ENCODE peak calls at places on chromosomes 3 and 15, in eight cellular contexts. One of them, this sample, is unnamed.

GRCh38 chr3:186955898-186956696 is 25.8 kb downstream of the ST6GAL1 start:
- DNase-seq in ascending aorta: no peak
- DNase-seq in esophagus squamous epithelium: no peak
- DNase-seq in AG04449: no peak
- DNase-seq in fibroblast of villous mesenchyme: no peak
- DNase-seq in choroid plexus epithelial cell: peak; percentile 52
- DNase-seq in HepG2: no peak
- DNase-seq in uterus: no peak
- DNase-seq in this sample: no peak

GRCh38 chr15:52709172-52709979 is 30.2 kb upstream of the ATOSA start:
- DNase-seq in fibroblast of villous mesenchyme: no peak
- DNase-seq in choroid plexus epithelial cell: no peak
- DNase-seq in esophagus squamous epithelium: no peak
- DNase-seq in uterus: no peak
- DNase-seq in ascending aorta: no peak
- DNase-seq in AG04449: no peak
- DNase-seq in HepG2: peak; percentile 51
- DNase-seq in this sample: no peak

GRCh38 chr3:152695810-152696209 is 139.1 kb upstream of the P2RY1 start:
- DNase-seq in ascending aorta: no peak
- DNase-seq in HepG2: no peak
- DNase-seq in choroid plexus epithelial cell: no peak
- DNase-seq in AG04449: no peak
- DNase-seq in fibroblast of villous mesenchyme: no peak
- DNase-seq in esophagus squamous epithelium: no peak
- DNase-seq in uterus: no peak
- DNase-seq in this sample: no peak

GRCh38 chr3:14358426-14359211 is 43.8 kb upstream of the SLC6A6 start:
- DNase-seq in ascending aorta: no peak
- DNase-seq in esophagus squamous epithelium: no peak
- DNase-seq in HepG2: no peak
- DNase-seq in AG04449: no peak
- DNase-seq in uterus: peak; percentile 93
- DNase-seq in choroid plexus epithelial cell: peak; percentile 60
- DNase-seq in fibroblast of villous mesenchyme: peak; percentile 82
- DNase-seq in this sample: peak; percentile 47

GRCh38 chr3:56123487-56123886 is 344.8 kb downstream of the ERC2 start:
- DNase-seq in ascending aorta: no peak
- DNase-seq in HepG2: no peak
- DNase-seq in esophagus squamous epithelium: no peak
- DNase-seq in uterus: no peak
- DNase-seq in fibroblast of villous mesenchyme: no peak
- DNase-seq in AG04449: no peak
- DNase-seq in choroid plexus epithelial cell: no peak
- DNase-seq in this sample: no peak

GRCh38 chr3:152638707-152639450 is 196.1 kb upstream of the P2RY1 start:
- DNase-seq in fibroblast of villous mesenchyme: peak; percentile 86
- DNase-seq in AG04449: no peak
- DNase-seq in uterus: peak; percentile 84
- DNase-seq in esophagus squamous epithelium: no peak
- DNase-seq in ascending aorta: no peak
- DNase-seq in HepG2: no peak
- DNase-seq in choroid plexus epithelial cell: peak; percentile 26
- DNase-seq in this sample: peak; percentile 75

GRCh38 chr3:99825239-99825638 is 7.6 kb downstream of the CMSS1 start:
- DNase-seq in uterus: no peak
- DNase-seq in fibroblast of villous mesenchyme: peak; percentile 43
- DNase-seq in ascending aorta: no peak
- DNase-seq in HepG2: no peak
- DNase-seq in choroid plexus epithelial cell: peak; percentile 35
- DNase-seq in AG04449: no peak
- DNase-seq in esophagus squamous epithelium: no peak
- DNase-seq in this sample: peak; percentile 25

GRCh38 chr15:82903511-82903910 is 49.0 kb downstream of the HOMER2 start:
- DNase-seq in uterus: no peak
- DNase-seq in choroid plexus epithelial cell: no peak
- DNase-seq in fibroblast of villous mesenchyme: no peak
- DNase-seq in esophagus squamous epithelium: no peak
- DNase-seq in HepG2: no peak
- DNase-seq in ascending aorta: no peak
- DNase-seq in AG04449: no peak
- DNase-seq in this sample: no peak

GRCh38 chr3:30354972-30355371 is 251.4 kb upstream of the TGFBR2 start:
- DNase-seq in fibroblast of villous mesenchyme: no peak
- DNase-seq in esophagus squamous epithelium: no peak
- DNase-seq in HepG2: peak; percentile 56
- DNase-seq in choroid plexus epithelial cell: peak; percentile 57
- DNase-seq in ascending aorta: no peak
- DNase-seq in uterus: no peak
- DNase-seq in AG04449: no peak
- DNase-seq in this sample: no peak

GRCh38 chr15:38904298-38904697 is 339.7 kb upstream of the RASGRP1 start:
- DNase-seq in choroid plexus epithelial cell: no peak
- DNase-seq in HepG2: no peak
- DNase-seq in ascending aorta: no peak
- DNase-seq in esophagus squamous epithelium: no peak
- DNase-seq in uterus: no peak
- DNase-seq in fibroblast of villous mesenchyme: no peak
- DNase-seq in AG04449: no peak
- DNase-seq in this sample: no peak

GRCh38 chr3:146100825-146101444 is 60.0 kb downstream of the PLOD2 start:
- DNase-seq in uterus: no peak
- DNase-seq in AG04449: no peak
- DNase-seq in esophagus squamous epithelium: no peak
- DNase-seq in ascending aorta: no peak
- DNase-seq in HepG2: no peak
- DNase-seq in fibroblast of villous mesenchyme: no peak
- DNase-seq in choroid plexus epithelial cell: peak; percentile 38
- DNase-seq in this sample: no peak

GRCh38 chr3:79490165-79491028 is 277.4 kb downstream of the ROBO1 start:
- DNase-seq in HepG2: no peak
- DNase-seq in AG04449: no peak
- DNase-seq in ascending aorta: no peak
- DNase-seq in esophagus squamous epithelium: no peak
- DNase-seq in uterus: no peak
- DNase-seq in fibroblast of villous mesenchyme: peak; percentile 33
- DNase-seq in choroid plexus epithelial cell: peak; percentile 97
- DNase-seq in this sample: peak; percentile 47

GRCh38 chr3:167780214-167780613 is 44.7 kb downstream of the SERPINI1 start:
- DNase-seq in AG04449: no peak
- DNase-seq in ascending aorta: no peak
- DNase-seq in esophagus squamous epithelium: no peak
- DNase-seq in HepG2: no peak
- DNase-seq in fibroblast of villous mesenchyme: no peak
- DNase-seq in choroid plexus epithelial cell: no peak
- DNase-seq in uterus: no peak
- DNase-seq in this sample: no peak

GRCh38 chr15:101114146-101114545 is 137.7 kb downstream of the CHSY1 start:
- DNase-seq in fibroblast of villous mesenchyme: no peak
- DNase-seq in uterus: no peak
- DNase-seq in esophagus squamous epithelium: no peak
- DNase-seq in AG04449: no peak
- DNase-seq in ascending aorta: no peak
- DNase-seq in HepG2: no peak
- DNase-seq in choroid plexus epithelial cell: no peak
- DNase-seq in this sample: no peak

GRCh38 chr15:67038721-67039120 is 26.7 kb upstream of the SMAD3 start:
- DNase-seq in fibroblast of villous mesenchyme: no peak
- DNase-seq in uterus: no peak
- DNase-seq in esophagus squamous epithelium: no peak
- DNase-seq in choroid plexus epithelial cell: no peak
- DNase-seq in HepG2: no peak
- DNase-seq in ascending aorta: no peak
- DNase-seq in AG04449: no peak
- DNase-seq in this sample: no peak

GRCh38 chr3:194333212-194333980 is 17.7 kb downstream of the CPN2 start:
- DNase-seq in uterus: peak; percentile 80
- DNase-seq in fibroblast of villous mesenchyme: peak; percentile 85
- DNase-seq in esophagus squamous epithelium: no peak
- DNase-seq in HepG2: peak; percentile 77
- DNase-seq in ascending aorta: peak; percentile 90
- DNase-seq in choroid plexus epithelial cell: peak; percentile 89
- DNase-seq in AG04449: no peak
- DNase-seq in this sample: peak; percentile 79

GRCh38 chr15:73936588-73937312 is 10.5 kb downstream of the LOXL1 start:
- DNase-seq in uterus: no peak
- DNase-seq in fibroblast of villous mesenchyme: no peak
- DNase-seq in esophagus squamous epithelium: no peak
- DNase-seq in ascending aorta: no peak
- DNase-seq in HepG2: no peak
- DNase-seq in choroid plexus epithelial cell: no peak
- DNase-seq in AG04449: no peak
- DNase-seq in this sample: no peak

GRCh38 chr3:112647122-112647521 is 6.2 kb upstream of the CCDC80 start:
- DNase-seq in fibroblast of villous mesenchyme: peak; percentile 83
- DNase-seq in AG04449: peak; percentile 86
- DNase-seq in ascending aorta: no peak
- DNase-seq in choroid plexus epithelial cell: peak; percentile 94
- DNase-seq in esophagus squamous epithelium: no peak
- DNase-seq in uterus: no peak
- DNase-seq in HepG2: peak; percentile 29
- DNase-seq in this sample: peak; percentile 85

GRCh38 chr3:30752961-30753360 is 141.5 kb downstream of the GADL1 start:
- DNase-seq in choroid plexus epithelial cell: peak; percentile 87
- DNase-seq in ascending aorta: no peak
- DNase-seq in esophagus squamous epithelium: no peak
- DNase-seq in fibroblast of villous mesenchyme: peak; percentile 89
- DNase-seq in AG04449: no peak
- DNase-seq in uterus: no peak
- DNase-seq in HepG2: peak; percentile 21
- DNase-seq in this sample: peak; percentile 85

GRCh38 chr3:169131695-169132464 is 531.6 kb downstream of the MECOM start:
- DNase-seq in ascending aorta: no peak
- DNase-seq in AG04449: no peak
- DNase-seq in esophagus squamous epithelium: no peak
- DNase-seq in choroid plexus epithelial cell: no peak
- DNase-seq in fibroblast of villous mesenchyme: no peak
- DNase-seq in uterus: no peak
- DNase-seq in HepG2: no peak
- DNase-seq in this sample: no peak

GRCh38 chr3:169137076-169137475 is 526.4 kb downstream of the MECOM start:
- DNase-seq in esophagus squamous epithelium: no peak
- DNase-seq in fibroblast of villous mesenchyme: no peak
- DNase-seq in choroid plexus epithelial cell: no peak
- DNase-seq in HepG2: no peak
- DNase-seq in ascending aorta: no peak
- DNase-seq in uterus: no peak
- DNase-seq in AG04449: no peak
- DNase-seq in this sample: no peak

GRCh38 chr3:169134194-169134593 is 529.3 kb downstream of the MECOM start:
- DNase-seq in HepG2: no peak
- DNase-seq in fibroblast of villous mesenchyme: no peak
- DNase-seq in AG04449: no peak
- DNase-seq in uterus: no peak
- DNase-seq in ascending aorta: no peak
- DNase-seq in choroid plexus epithelial cell: no peak
- DNase-seq in esophagus squamous epithelium: no peak
- DNase-seq in this sample: no peak

GRCh38 chr3:169137943-169138342 is 525.6 kb downstream of the MECOM start:
- DNase-seq in uterus: no peak
- DNase-seq in esophagus squamous epithelium: no peak
- DNase-seq in fibroblast of villous mesenchyme: no peak
- DNase-seq in choroid plexus epithelial cell: no peak
- DNase-seq in ascending aorta: no peak
- DNase-seq in AG04449: no peak
- DNase-seq in HepG2: no peak
- DNase-seq in this sample: no peak

GRCh38 chr3:169133178-169134161 is 530.0 kb downstream of the MECOM start:
- DNase-seq in choroid plexus epithelial cell: peak; percentile 62
- DNase-seq in esophagus squamous epithelium: no peak
- DNase-seq in uterus: no peak
- DNase-seq in AG04449: no peak
- DNase-seq in fibroblast of villous mesenchyme: peak; percentile 37
- DNase-seq in HepG2: no peak
- DNase-seq in ascending aorta: no peak
- DNase-seq in this sample: peak; percentile 38
- TF ChIP-seq CTCF in choroid plexus epithelial cell: peak; percentile 54
- TF ChIP-seq CTCF in esophagus squamous epithelium: peak; percentile 44
- TF ChIP-seq CTCF in uterus: no peak
- TF ChIP-seq CTCF in AG04449: no peak
- TF ChIP-seq CTCF in fibroblast of villous mesenchyme: peak; percentile 52
- TF ChIP-seq CTCF in HepG2: no peak
- TF ChIP-seq CTCF in ascending aorta: peak; percentile 42
- TF ChIP-seq CTCF in this sample: peak; percentile 46

DNA sequence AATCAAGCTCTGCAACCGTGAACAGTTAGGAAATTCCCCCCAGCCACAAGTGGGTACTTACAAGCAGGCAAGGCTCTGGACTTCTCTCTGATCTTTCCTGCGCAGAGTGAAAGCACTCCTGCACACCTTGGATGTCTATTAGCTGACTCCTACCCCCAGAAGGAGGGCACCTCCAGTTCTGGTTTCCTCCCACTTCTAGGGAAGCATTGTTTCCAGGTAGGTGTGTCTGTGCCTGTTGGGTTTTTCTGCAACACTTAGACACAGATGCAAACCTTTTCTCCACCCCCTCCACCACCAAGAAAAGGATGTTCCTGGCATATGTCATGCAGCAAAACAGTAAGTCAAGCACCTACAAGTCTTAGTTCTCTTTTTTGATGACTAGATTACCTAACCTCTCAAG is at the start of gene ZBED2:
- DNase-seq in AG04449: no peak
- DNase-seq in uterus: no peak
- DNase-seq in HepG2: no peak
- DNase-seq in esophagus squamous epithelium: no peak
- DNase-seq in fibroblast of villous mesenchyme: no peak
- DNase-seq in choroid plexus epithelial cell: no peak
- DNase-seq in ascending aorta: no peak
- DNase-seq in this sample: no peak
- H3K4me3 ChIP-seq in AG04449: no peak within 1 kb of the TSS
- H3K4me3 ChIP-seq in uterus: no peak within 1 kb of the TSS
- H3K4me3 ChIP-seq in HepG2: no peak within 1 kb of the TSS
- H3K4me3 ChIP-seq in esophagus squamous epithelium: peak within 1 kb of the TSS; percentile 17
- H3K4me3 ChIP-seq in fibroblast of villous mesenchyme: no peak within 1 kb of the TSS
- H3K4me3 ChIP-seq in choroid plexus epithelial cell: no peak within 1 kb of the TSS
- H3K4me3 ChIP-seq in ascending aorta: no peak within 1 kb of the TSS
- H3K4me3 ChIP-seq in this sample: no peak within 1 kb of the TSS

DNA sequence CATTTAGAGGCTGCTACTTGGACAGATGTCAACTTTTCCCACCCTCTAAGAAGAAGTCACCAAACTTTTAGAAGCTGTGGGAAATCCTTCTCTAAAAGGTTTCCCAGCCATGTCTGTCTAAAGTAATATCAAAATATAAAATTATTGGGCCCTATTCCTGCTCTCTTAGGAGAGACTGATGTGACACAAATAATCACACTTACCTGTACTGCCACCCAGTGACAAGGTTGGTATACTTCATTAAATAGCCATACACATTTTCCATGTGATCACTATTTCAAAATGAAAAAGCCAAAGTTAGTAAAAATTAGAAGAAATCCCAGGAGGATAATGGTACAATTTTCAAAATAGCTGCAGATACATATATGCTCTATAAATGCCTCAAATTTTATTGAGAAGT is 12.6 kb downstream of the OSBPL11 start:
- DNase-seq in fibroblast of villous mesenchyme: no peak
- DNase-seq in choroid plexus epithelial cell: peak; percentile 39
- DNase-seq in uterus: no peak
- DNase-seq in ascending aorta: no peak
- DNase-seq in esophagus squamous epithelium: no peak
- DNase-seq in AG04449: no peak
- DNase-seq in HepG2: peak; percentile 7
- DNase-seq in this sample: no peak
- TF ChIP-seq CTCF in fibroblast of villous mesenchyme: no peak
- TF ChIP-seq CTCF in choroid plexus epithelial cell: peak; percentile 20
- TF ChIP-seq CTCF in uterus: no peak
- TF ChIP-seq CTCF in ascending aorta: no peak
- TF ChIP-seq CTCF in esophagus squamous epithelium: peak; percentile 10
- TF ChIP-seq CTCF in AG04449: no peak
- TF ChIP-seq CTCF in HepG2: peak; percentile 39
- TF ChIP-seq CTCF in this sample: no peak

GRCh38 chr3:3707858-3708768 is 91.1 kb upstream of the LRRN1 start:
- DNase-seq in esophagus squamous epithelium: no peak
- DNase-seq in ascending aorta: no peak
- DNase-seq in choroid plexus epithelial cell: no peak
- DNase-seq in HepG2: no peak
- DNase-seq in uterus: no peak
- DNase-seq in fibroblast of villous mesenchyme: no peak
- DNase-seq in AG04449: no peak
- DNase-seq in this sample: no peak
- H3K4me3 ChIP-seq in esophagus squamous epithelium: no peak overlapping the region
- H3K4me3 ChIP-seq in ascending aorta: no peak overlapping the region
- H3K4me3 ChIP-seq in choroid plexus epithelial cell: no peak overlapping the region
- H3K4me3 ChIP-seq in HepG2: no peak overlapping the region
- H3K4me3 ChIP-seq in uterus: no peak overlapping the region
- H3K4me3 ChIP-seq in fibroblast of villous mesenchyme: no peak overlapping the region
- H3K4me3 ChIP-seq in AG04449: no peak overlapping the region
- H3K4me3 ChIP-seq in this sample: no peak overlapping the region